ENCODE peak calls at places on chromosomes 12 and 14, in seven cellular contexts. N is CD8-positive, alpha-beta memory T cell; G is Caco-2; F is small intestine; Y is spleen; J is endothelial cell of umbilical vein; D is tibial artery. H is an unnamed sample.

GRCh38 chr14:44777567-44777966 is 184.2 kb downstream of the KLHL28 start:
- DNase-seq in N (no peak), G (no peak), F (no peak), Y (no peak), J (no peak), D (no peak), H (no peak)

GRCh38 chr12:72010365-72010764 is 71.7 kb downstream of the TPH2 start:
- DNase-seq in N (no peak), G (no peak), F (no peak), Y (no peak), J (no peak), D (no peak), H (no peak)

GRCh38 chr14:100532154-100532915 is 54.9 kb downstream of the BEGAIN start:
- DNase-seq in N (no peak), G (no peak), F (no peak), Y (peak), J (no peak), D (peak), H (no peak)

GRCh38 chr12:91988076-91988475 is 157.6 kb downstream of the BTG1 start:
- DNase-seq in N (no peak), G (no peak), F (no peak), Y (no peak), J (peak), D (peak), H (no peak)

GRCh38 chr14:29838752-29839151 is 88.9 kb downstream of the PRKD1 start:
- DNase-seq in N (no peak), G (no peak), F (no peak), Y (no peak), J (no peak), D (no peak), H (no peak)

GRCh38 chr12:83389237-83389996 is 702.7 kb downstream of the TMTC2 start:
- DNase-seq in N (no peak), G (peak), F (peak), Y (no peak), J (no peak), D (no peak), H (peak)

GRCh38 chr12:67442347-67442841 is 173.2 kb downstream of the CAND1 start:
- DNase-seq in N (no peak), G (no peak), F (peak), Y (no peak), J (no peak), D (no peak), H (no peak)

GRCh38 chr12:96235497-96235826 is 41.3 kb downstream of the ELK3 start:
- DNase-seq in N (no peak), G (no peak), F (no peak), Y (no peak), J (no peak), D (no peak), H (no peak)

GRCh38 chr12:114920828-114921579 is 237.0 kb upstream of the TBX3 start:
- DNase-seq in N (no peak), G (no peak), F (no peak), Y (no peak), J (no peak), D (no peak), H (no peak)

GRCh38 chr12:56261503-56262230 is 3.5 kb upstream of the ANKRD52 start:
- DNase-seq in N (no peak), G (peak), F (peak), Y (no peak), J (no peak), D (no peak), H (no peak)

GRCh38 chr12:115174928-115175327 is 491.0 kb upstream of the TBX3 start:
- DNase-seq in N (no peak), G (no peak), F (no peak), Y (no peak), J (no peak), D (no peak), H (no peak)

GRCh38 chr14:49926803-49927202 is 33.9 kb downstream of the ARF6 start:
- DNase-seq in N (no peak), G (no peak), F (no peak), Y (no peak), J (no peak), D (no peak), H (no peak)

GRCh38 chr14:36935976-36936678 is 236.3 kb downstream of the SLC25A21 start:
- DNase-seq in N (no peak), G (peak), F (no peak), Y (no peak), J (no peak), D (no peak), H (no peak)

GRCh38 chr12:43551271-43551970 is 582 bp downstream of the ADAMTS20 start:
- DNase-seq in N (no peak), G (no peak), F (no peak), Y (peak), J (no peak), D (no peak), H (no peak)

GRCh38 chr14:84006643-84007137 is 1523.3 kb upstream of the FLRT2 start:
- DNase-seq in N (no peak), G (no peak), F (no peak), Y (no peak), J (peak), D (no peak), H (no peak)

GRCh38 chr12:42299392-42300308 is 26.2 kb downstream of the ZCRB1 start:
- DNase-seq in N (no peak), G (no peak), F (no peak), Y (no peak), J (peak), D (no peak), H (no peak)

GRCh38 chr12:64544796-64545382 is 65.4 kb upstream of the RASSF3 start:
- DNase-seq in N (no peak), G (no peak), F (no peak), Y (no peak), J (no peak), D (no peak), H (peak)

GRCh38 chr12:13100610-13100881 is 2.9 kb downstream of the GSG1 start:
- DNase-seq in N (no peak), G (no peak), F (no peak), Y (no peak), J (no peak), D (no peak), H (no peak)

GRCh38 chr12:103800252-103800771 is 40.7 kb downstream of the NT5DC3 start:
- DNase-seq in N (no peak), G (no peak), F (peak), Y (no peak), J (peak), D (peak), H (no peak)

GRCh38 chr12:1882405-1882804 is 36.0 kb downstream of the CACNA2D4 start:
- DNase-seq in N (no peak), G (no peak), F (no peak), Y (no peak), J (no peak), D (no peak), H (no peak)

GRCh38 chr12:91109148-91109564 is 2.1 kb downstream of the LUM start:
- DNase-seq in N (no peak), G (peak), F (peak), Y (no peak), J (peak), D (peak), H (peak)

GRCh38 chr12:9404031-9404430 is 195.8 kb upstream of the PZP start:
- DNase-seq in N (no peak), G (no peak), F (no peak), Y (no peak), J (no peak), D (no peak), H (no peak)

GRCh38 chr12:9405861-9406563 is 197.8 kb upstream of the PZP start:
- DNase-seq in N (no peak), G (no peak), F (no peak), Y (no peak), J (no peak), D (no peak), H (no peak)

GRCh38 chr12:9404469-9405260 is 196.5 kb upstream of the PZP start:
- DNase-seq in N (no peak), G (no peak), F (no peak), Y (no peak), J (no peak), D (no peak), H (no peak)

DNA sequence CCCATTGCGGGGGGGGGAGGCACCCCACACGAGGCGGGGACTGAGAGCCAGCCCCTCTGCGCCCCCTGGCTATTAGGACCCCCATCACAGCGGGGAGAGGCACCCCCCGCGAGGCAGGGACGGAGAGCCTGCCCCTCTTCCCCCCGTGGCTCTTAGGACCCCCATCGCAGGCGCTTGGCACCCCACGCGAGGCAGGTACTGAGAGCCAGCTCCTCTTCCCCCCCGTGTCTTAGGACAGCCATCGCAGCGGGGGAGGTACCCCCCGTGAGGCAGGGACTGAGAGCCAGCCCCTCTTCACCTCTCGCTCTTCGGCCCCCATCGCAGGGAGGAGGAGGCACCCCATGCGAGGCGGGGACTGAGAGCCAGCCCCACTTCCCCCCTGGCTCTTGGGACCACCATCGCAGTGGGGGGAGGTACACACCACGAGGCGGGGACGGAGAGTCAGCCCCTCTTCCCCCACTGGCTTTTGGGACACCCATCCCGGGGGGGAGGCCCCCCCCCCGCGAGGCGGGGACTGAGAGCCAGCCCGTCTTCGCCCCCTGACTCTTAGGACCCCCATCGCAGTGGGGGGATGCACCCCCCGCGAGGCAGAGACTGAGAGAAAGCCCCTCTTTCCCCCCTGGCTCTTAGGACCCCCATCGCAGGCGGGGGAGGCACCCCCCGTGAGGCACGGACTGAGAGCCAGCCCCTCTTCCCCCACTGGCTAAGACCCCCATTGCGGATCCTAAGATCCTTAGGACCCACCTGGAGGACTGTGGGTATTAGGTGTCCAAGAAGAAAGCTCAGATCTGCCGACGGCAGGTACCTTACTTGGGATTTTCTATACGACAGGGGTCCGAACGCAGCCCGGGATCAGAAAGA is 198.6 kb upstream of the PZP start:
- DNase-seq in N (no peak), G (no peak), F (no peak), Y (no peak), J (no peak), D (no peak), H (no peak)
- H3K4me3 ChIP-seq in N (no peak), G (no peak), F (no peak), Y (no peak), J (no peak), D (peak), H (no peak)

GRCh38 chr14:75658957-75659356 is 1.7 kb downstream of the ERG28 start:
- DNase-seq in N (no peak), G (no peak), F (no peak), Y (no peak), J (no peak), D (no peak), H (no peak)

GRCh38 chr14:75661499-75661814 is 411 bp downstream of the TTLL5 start:
- DNase-seq in N (no peak), G (no peak), F (no peak), Y (no peak), J (no peak), D (no peak), H (no peak)

GRCh38 chr14:75660630-75661498 is at the start of the genes ERG28 and TTLL5:
- DNase-seq in N (peak), G (peak), F (peak), Y (peak), J (peak), D (peak), H (peak)

GRCh38 chr14:75660238-75660629 is 442 bp downstream of the ERG28 start:
- DNase-seq in N (peak), G (no peak), F (no peak), Y (no peak), J (no peak), D (no peak), H (no peak)

GRCh38 chr14:75662966-75663365 is 1.9 kb downstream of the TTLL5 start:
- DNase-seq in N (no peak), G (no peak), F (no peak), Y (no peak), J (peak), D (no peak), H (no peak)
- H3K4me3 ChIP-seq in N (no peak), G (no peak), F (no peak), Y (no peak), J (no peak), D (no peak), H (no peak)

DNA sequence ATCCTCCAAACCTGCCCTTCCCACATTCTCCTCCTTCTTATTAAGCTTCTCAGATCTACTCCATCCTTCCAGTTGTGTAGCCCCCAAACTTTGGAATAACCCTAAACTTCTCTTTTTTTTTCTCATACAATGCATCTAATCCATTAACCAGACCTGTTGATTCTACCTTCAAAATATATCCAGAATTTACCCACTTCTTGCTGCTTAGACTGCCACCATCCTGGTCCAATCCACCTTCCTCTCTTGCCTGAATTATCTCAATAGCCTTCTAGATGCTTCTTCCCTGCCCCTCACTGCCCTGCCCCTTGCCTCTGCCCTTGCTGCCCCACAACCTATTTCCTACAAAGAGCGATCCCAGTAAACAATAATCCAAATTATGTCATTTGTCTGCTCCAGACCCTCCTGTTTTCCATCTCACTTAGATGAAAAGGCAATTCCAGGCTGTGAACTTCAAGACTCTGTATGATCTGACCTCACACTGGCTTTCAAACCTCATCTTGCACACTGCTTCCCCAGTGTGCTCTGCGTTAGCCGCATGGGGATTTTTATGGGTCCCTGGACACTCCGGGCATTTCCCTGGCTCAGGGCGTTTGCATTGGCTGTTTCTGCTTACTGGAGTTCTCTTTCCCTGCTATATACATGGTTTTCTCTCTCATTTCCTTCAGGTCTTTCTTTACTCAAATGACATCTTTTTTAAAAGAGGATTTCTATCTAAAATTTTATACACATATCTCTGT is 42.6 kb upstream of the HIF1A start:
- DNase-seq in N (no peak), G (no peak), F (no peak), Y (no peak), J (peak), D (no peak), H (no peak)
- H3K4me3 ChIP-seq in N (no peak), G (no peak), F (no peak), Y (no peak), J (no peak), D (no peak), H (no peak)

DNA sequence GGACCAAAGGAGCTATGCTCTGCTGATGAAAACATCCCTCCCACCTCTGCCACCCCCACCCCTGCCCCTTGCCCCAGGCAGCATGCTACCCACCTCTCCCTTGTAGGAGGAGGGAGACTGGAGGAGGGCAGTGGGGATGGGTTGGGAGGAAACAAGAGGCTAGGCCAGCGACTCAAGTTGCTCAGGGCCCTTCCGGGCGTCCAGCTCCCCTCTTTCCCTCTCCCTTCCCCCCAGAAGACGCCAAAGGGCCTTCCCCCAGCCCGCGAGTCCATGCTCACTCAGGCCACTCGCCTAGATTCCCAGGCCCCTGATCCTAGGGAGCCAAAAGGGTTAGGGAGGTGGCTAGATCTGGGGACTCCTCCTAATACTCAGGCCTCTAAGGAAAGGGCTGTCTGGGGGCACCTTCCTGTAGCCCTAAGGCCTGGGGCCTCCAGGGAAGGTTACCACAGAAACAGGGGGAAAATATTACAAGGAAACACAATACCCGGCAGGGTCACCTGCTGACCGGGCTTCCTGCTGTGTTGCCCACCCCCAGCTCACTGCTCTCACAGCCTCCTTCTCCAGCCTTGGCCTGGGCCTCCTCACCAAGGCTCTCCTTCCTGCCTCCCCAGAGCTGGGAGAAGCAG is 2.9 kb downstream of the HDAC7 start:
- DNase-seq in N (no peak), G (no peak), F (no peak), Y (peak), J (peak), D (no peak), H (no peak)
- H3K4me3 ChIP-seq in N (peak), G (no peak), F (no peak), Y (peak), J (peak), D (peak), H (no peak)

H was measured in HAP-1.